ENCODE peak calls at places on chromosomes 12 and 14, in six cellular contexts. O, V, N, X, I and P are unnamed samples.

GRCh38 chr14:72478397-72479025 is 415.4 kb downstream of the DPF3 start:
- DNase-seq in X (no peak), N (no peak), V (no peak), I (no peak), O (no peak), P (no peak)

GRCh38 chr12:18837025-18837424 is 99.1 kb downstream of the CAPZA3 start:
- DNase-seq in X (no peak), O (no peak), I (no peak), V (no peak), N (no peak), P (no peak)

GRCh38 chr14:77143071-77143470 is 1.5 kb upstream of the ZDHHC22 start:
- DNase-seq in I (no peak), X (no peak), V (no peak), O (no peak), N (no peak), P (no peak)

GRCh38 chr14:51860836-51861583 is 598 bp downstream of the GNG2 start:
- DNase-seq in X (no peak), N (peak; percentile 35), V (no peak), I (no peak), O (no peak), P (peak; percentile 32)

GRCh38 chr12:62701492-62701891 is 233.5 kb downstream of the PPM1H start:
- DNase-seq in V (no peak), I (no peak), N (no peak), O (no peak), X (no peak), P (no peak)

GRCh38 chr12:131442337-131442918 is 268.5 kb upstream of the SFSWAP start:
- DNase-seq in V (no peak), X (no peak), O (no peak), N (no peak), I (no peak), P (no peak)

GRCh38 chr12:2052861-2053674 is at the start of gene CACNA1C:
- DNase-seq in X (peak; percentile 30), N (peak; percentile 66), I (peak; percentile 93), V (peak; percentile 58), O (peak; percentile 21), P (peak; percentile 42)

GRCh38 chr12:58728397-58728796 is 191.9 kb downstream of the LRIG3 start:
- DNase-seq in I (no peak), V (no peak), N (peak; percentile 50), O (no peak), X (peak; percentile 37), P (peak; percentile 42)

GRCh38 chr12:58916891-58917570 is 3.3 kb downstream of the LRIG3 start:
- DNase-seq in I (no peak), X (no peak), O (no peak), V (no peak), N (peak; percentile 86), P (peak; percentile 53)

GRCh38 chr14:52923902-52924575 is 26.8 kb downstream of the FERMT2 start:
- DNase-seq in N (no peak), O (no peak), X (peak; percentile 33), I (no peak), V (no peak), P (no peak)

GRCh38 chr14:50998612-50999011 is 54.3 kb upstream of the PYGL start:
- DNase-seq in X (no peak), O (no peak), I (no peak), V (no peak), N (no peak), P (no peak)

GRCh38 chr14:58740584-58740983 is 102.8 kb downstream of the DACT1 start:
- DNase-seq in V (no peak), X (no peak), O (no peak), I (no peak), N (no peak), P (no peak)

GRCh38 chr12:125518074-125518473 is 452.8 kb downstream of the AACS start:
- DNase-seq in O (no peak), V (peak; percentile 53), X (no peak), I (no peak), N (no peak), P (no peak)

GRCh38 chr12:9751204-9752144 is 9.2 kb downstream of the CD69 start:
- DNase-seq in I (no peak), O (no peak), V (no peak), N (peak; percentile 73), X (peak; percentile 45), P (peak; percentile 36)

GRCh38 chr14:52060080-52060479 is 8.8 kb downstream of the NID2 start:
- DNase-seq in N (peak; percentile 38), V (no peak), O (no peak), X (no peak), I (no peak), P (no peak)

GRCh38 chr12:79317184-79317847 is 373.4 kb downstream of the PAWR start:
- DNase-seq in O (no peak), X (no peak), I (no peak), V (no peak), N (no peak), P (peak; percentile 15)

GRCh38 chr12:10968765-10969456 is 17.8 kb downstream of the TAS2R50 start:
- DNase-seq in X (no peak), O (peak; percentile 23), I (peak; percentile 47), N (peak; percentile 77), V (no peak), P (peak; percentile 63)

GRCh38 chr14:54438703-54439102 is 2.5 kb downstream of the CNIH1 start:
- DNase-seq in V (no peak), I (no peak), N (no peak), O (no peak), X (no peak), P (no peak)

GRCh38 chr14:90512332-90512951 is 115.6 kb downstream of the CALM1 start:
- DNase-seq in X (no peak), O (no peak), I (peak; percentile 63), N (no peak), V (no peak), P (no peak)

GRCh38 chr12:65025070-65025469 is 96.0 kb downstream of the WIF1 start:
- DNase-seq in V (no peak), O (no peak), N (no peak), I (no peak), X (no peak), P (no peak)

GRCh38 chr12:79407671-79408622 is 282.8 kb downstream of the PAWR start:
- DNase-seq in I (no peak), N (peak; percentile 97), X (peak; percentile 85), V (peak; percentile 44), O (no peak), P (peak; percentile 86)

GRCh38 chr12:117832459-117833457 is 136.0 kb downstream of the KSR2 start:
- DNase-seq in O (no peak), N (no peak), I (no peak), V (no peak), X (peak; percentile 20), P (no peak)

GRCh38 chr12:69189378-69189978 is 49.9 kb upstream of the CPSF6 start:
- DNase-seq in O (no peak), V (peak; percentile 8), X (peak; percentile 38), N (peak; percentile 4), I (no peak), P (no peak)

GRCh38 chr12:39723831-39724230 is 104.2 kb upstream of the ABCD2 start:
- DNase-seq in I (no peak), X (peak; percentile 10), O (no peak), V (peak; percentile 75), N (peak; percentile 2), P (peak; percentile 68)

GRCh38 chr14:87002831-87003230 is 990.2 kb downstream of the GALC start:
- DNase-seq in X (no peak), N (no peak), V (no peak), I (no peak), O (no peak), P (no peak)

GRCh38 chr14:68910540-68910939 is 68.6 kb downstream of the ACTN1 start:
- DNase-seq in I (no peak), V (no peak), N (peak; percentile 78), X (no peak), O (no peak), P (no peak)

GRCh38 chr12:85036241-85036707 is at the start of the genes LRRIQ1 and TSPAN19:
- DNase-seq in I (peak; percentile 44), O (peak; percentile 23), V (no peak), X (peak; percentile 92), N (peak; percentile 94), P (peak; percentile 90)

GRCh38 chr14:78721756-78722455 is 551.7 kb downstream of the NRXN3 start:
- DNase-seq in X (no peak), N (no peak), V (no peak), I (no peak), O (no peak), P (no peak)

GRCh38 chr14:105026789-105027563 is 6.1 kb upstream of the CDCA4 start:
- DNase-seq in I (no peak), X (peak; percentile 85), N (peak; percentile 50), O (no peak), V (no peak), P (peak; percentile 75)

GRCh38 chr14:30681752-30682355 is 59.7 kb downstream of the SCFD1 start:
- DNase-seq in O (no peak), V (peak; percentile 25), X (peak; percentile 18), I (no peak), N (peak; percentile 58), P (peak; percentile 26)

GRCh38 chr14:102491786-102492522 is 17.6 kb downstream of the ANKRD9 start:
- DNase-seq in N (no peak), V (no peak), I (no peak), X (no peak), O (no peak), P (no peak)

GRCh38 chr12:106957617-106958016 is 1.9 kb downstream of the TMEM263 start:
- DNase-seq in I (no peak), N (no peak), V (peak; percentile 11), O (no peak), X (no peak), P (no peak)
- H3K4me3 ChIP-seq in I (peak overlapping the region; percentile 94), N (peak overlapping the region; percentile 97), V (peak overlapping the region; percentile 87), O (peak overlapping the region; percentile 89), X (peak overlapping the region; percentile 91), P (peak overlapping the region; percentile 90)

GRCh38 chr12:102966200-102966941 is 8.9 kb downstream of the ASCL1 start:
- DNase-seq in O (no peak), X (no peak), N (no peak), I (no peak), V (no peak), P (no peak)
- H3K4me3 ChIP-seq in O (no peak overlapping the region), X (no peak overlapping the region), N (no peak overlapping the region), I (no peak overlapping the region), V (no peak overlapping the region), P (no peak overlapping the region)

GRCh38 chr14:96205994-96206392 is 1.4 kb downstream of the BDKRB2 start:
- DNase-seq in I (no peak), X (no peak), O (no peak), N (no peak), V (peak; percentile 62), P (no peak)
- H3K4me3 ChIP-seq in I (no peak overlapping the region), X (peak overlapping the region; percentile 76), O (peak overlapping the region; percentile 56), N (peak overlapping the region; percentile 80), V (no peak overlapping the region), P (peak overlapping the region; percentile 80)

GRCh38 chr14:92040431-92041040 is 677 bp upstream of the TRIP11 start:
- DNase-seq in V (peak; percentile 59), O (no peak), I (no peak), X (peak; percentile 44), N (peak; percentile 39), P (peak; percentile 61)

GRCh38 chr14:92039073-92039719 is 663 bp downstream of the TRIP11 start:
- DNase-seq in V (peak; percentile 62), N (peak; percentile 86), X (peak; percentile 69), I (peak; percentile 61), O (no peak), P (peak; percentile 67)

GRCh38 chr14:92039720-92040430 is at the start of gene TRIP11:
- DNase-seq in N (peak; percentile 96), I (peak; percentile 97), O (peak; percentile 79), V (peak; percentile 96), X (peak; percentile 93), P (peak; percentile 95)

GRCh38 chr14:92037989-92038388 is 1.9 kb downstream of the TRIP11 start:
- DNase-seq in V (no peak), O (no peak), X (no peak), I (no peak), N (peak; percentile 7), P (no peak)

GRCh38 chr14:92041203-92041602 is 1.3 kb upstream of the TRIP11 start:
- DNase-seq in V (no peak), I (no peak), O (no peak), X (no peak), N (no peak), P (no peak)
- H3K4me3 ChIP-seq in V (peak overlapping the region; percentile 77), I (peak overlapping the region; percentile 64), O (peak overlapping the region; percentile 89), X (peak overlapping the region; percentile 71), N (no peak overlapping the region), P (peak overlapping the region; percentile 94)